ENCODE peak calls at places on chromosome 5, in seven cellular contexts. One of them, this sample, is unnamed.

GRCh38 chr5:52844885-52845284 is 57.2 kb downstream of the ITGA1 start:
- DNase-seq in dorsolateral prefrontal cortex: no peak
- DNase-seq in PC-3: no peak
- DNase-seq in endodermal cell: no peak
- DNase-seq in SK-N-SH: no peak
- DNase-seq in thoracic aorta: no peak
- DNase-seq in lung: no peak
- DNase-seq in this sample: no peak

GRCh38 chr5:75706775-75707174 is 10.5 kb downstream of the POC5 start:
- DNase-seq in endodermal cell: no peak
- DNase-seq in SK-N-SH: no peak
- DNase-seq in PC-3: no peak
- DNase-seq in dorsolateral prefrontal cortex: no peak
- DNase-seq in thoracic aorta: no peak
- DNase-seq in lung: no peak
- DNase-seq in this sample: no peak

GRCh38 chr5:75234251-75234650 is 2.4 kb downstream of the ANKRD31 start:
- DNase-seq in thoracic aorta: no peak
- DNase-seq in endodermal cell: no peak
- DNase-seq in PC-3: no peak
- DNase-seq in lung: no peak
- DNase-seq in dorsolateral prefrontal cortex: no peak
- DNase-seq in SK-N-SH: no peak
- DNase-seq in this sample: no peak

GRCh38 chr5:179150011-179150410 is 89.8 kb downstream of the ZNF354C start:
- DNase-seq in thoracic aorta: no peak
- DNase-seq in SK-N-SH: no peak
- DNase-seq in endodermal cell: no peak
- DNase-seq in dorsolateral prefrontal cortex: no peak
- DNase-seq in PC-3: no peak
- DNase-seq in lung: no peak
- DNase-seq in this sample: no peak

GRCh38 chr5:33371660-33372059 is 69.1 kb upstream of the TARS1 start:
- DNase-seq in endodermal cell: no peak
- DNase-seq in lung: no peak
- DNase-seq in dorsolateral prefrontal cortex: no peak
- DNase-seq in SK-N-SH: no peak
- DNase-seq in thoracic aorta: no peak
- DNase-seq in PC-3: no peak
- DNase-seq in this sample: no peak

GRCh38 chr5:64190562-64191306 is 25.1 kb downstream of the RNF180 start:
- DNase-seq in lung: no peak
- DNase-seq in dorsolateral prefrontal cortex: no peak
- DNase-seq in SK-N-SH: no peak
- DNase-seq in endodermal cell: no peak
- DNase-seq in PC-3: no peak
- DNase-seq in thoracic aorta: no peak
- DNase-seq in this sample: no peak

GRCh38 chr5:177403194-177403825 is 2.8 kb upstream of the PFN3 start:
- DNase-seq in dorsolateral prefrontal cortex: no peak
- DNase-seq in thoracic aorta: no peak
- DNase-seq in SK-N-SH: no peak
- DNase-seq in endodermal cell: peak
- DNase-seq in lung: no peak
- DNase-seq in PC-3: peak
- DNase-seq in this sample: no peak

GRCh38 chr5:23352437-23352836 is 155.0 kb upstream of the PRDM9 start:
- DNase-seq in endodermal cell: peak
- DNase-seq in lung: no peak
- DNase-seq in PC-3: peak
- DNase-seq in SK-N-SH: no peak
- DNase-seq in dorsolateral prefrontal cortex: no peak
- DNase-seq in thoracic aorta: no peak
- DNase-seq in this sample: peak

GRCh38 chr5:143605403-143606005 is 202.0 kb upstream of the NR3C1 start:
- DNase-seq in SK-N-SH: no peak
- DNase-seq in endodermal cell: no peak
- DNase-seq in PC-3: peak
- DNase-seq in dorsolateral prefrontal cortex: no peak
- DNase-seq in lung: peak
- DNase-seq in thoracic aorta: no peak
- DNase-seq in this sample: no peak

GRCh38 chr5:138386290-138386689 is 33.8 kb downstream of the KDM3B start:
- DNase-seq in thoracic aorta: no peak
- DNase-seq in PC-3: no peak
- DNase-seq in dorsolateral prefrontal cortex: peak
- DNase-seq in endodermal cell: peak
- DNase-seq in lung: no peak
- DNase-seq in SK-N-SH: no peak
- DNase-seq in this sample: no peak

GRCh38 chr5:142915840-142916424 is 145.8 kb downstream of the ARHGAP26 start:
- DNase-seq in endodermal cell: peak
- DNase-seq in thoracic aorta: no peak
- DNase-seq in SK-N-SH: peak
- DNase-seq in dorsolateral prefrontal cortex: no peak
- DNase-seq in lung: no peak
- DNase-seq in PC-3: peak
- DNase-seq in this sample: peak

GRCh38 chr5:1840741-1841521 is 39.7 kb downstream of the NDUFS6 start:
- DNase-seq in dorsolateral prefrontal cortex: no peak
- DNase-seq in SK-N-SH: peak
- DNase-seq in thoracic aorta: no peak
- DNase-seq in endodermal cell: peak
- DNase-seq in PC-3: no peak
- DNase-seq in lung: no peak
- DNase-seq in this sample: no peak

GRCh38 chr5:58582004-58582403 is 871 bp upstream of the RAB3C start:
- DNase-seq in lung: no peak
- DNase-seq in dorsolateral prefrontal cortex: no peak
- DNase-seq in thoracic aorta: no peak
- DNase-seq in endodermal cell: peak
- DNase-seq in PC-3: no peak
- DNase-seq in SK-N-SH: peak
- DNase-seq in this sample: no peak

GRCh38 chr5:113678924-113679575 is 165.6 kb downstream of the YTHDC2 start:
- DNase-seq in endodermal cell: peak
- DNase-seq in dorsolateral prefrontal cortex: no peak
- DNase-seq in lung: no peak
- DNase-seq in SK-N-SH: peak
- DNase-seq in PC-3: peak
- DNase-seq in thoracic aorta: no peak
- DNase-seq in this sample: peak

GRCh38 chr5:120405291-120405864 is 58.7 kb upstream of the PRR16 start:
- DNase-seq in SK-N-SH: no peak
- DNase-seq in dorsolateral prefrontal cortex: no peak
- DNase-seq in PC-3: peak
- DNase-seq in lung: no peak
- DNase-seq in thoracic aorta: no peak
- DNase-seq in endodermal cell: no peak
- DNase-seq in this sample: no peak

GRCh38 chr5:138352071-138352721 is at the start of gene KDM3B:
- DNase-seq in PC-3: peak
- DNase-seq in SK-N-SH: peak
- DNase-seq in lung: peak
- DNase-seq in dorsolateral prefrontal cortex: peak
- DNase-seq in endodermal cell: peak
- DNase-seq in thoracic aorta: no peak
- DNase-seq in this sample: peak

GRCh38 chr5:57176350-57176857 is 2.5 kb downstream of the GPBP1 start:
- DNase-seq in dorsolateral prefrontal cortex: no peak
- DNase-seq in PC-3: peak
- DNase-seq in lung: no peak
- DNase-seq in SK-N-SH: no peak
- DNase-seq in thoracic aorta: no peak
- DNase-seq in endodermal cell: no peak
- DNase-seq in this sample: no peak

GRCh38 chr5:133927616-133928180 is 40.7 kb downstream of the C5orf15 start:
- DNase-seq in dorsolateral prefrontal cortex: no peak
- DNase-seq in thoracic aorta: no peak
- DNase-seq in SK-N-SH: no peak
- DNase-seq in lung: no peak
- DNase-seq in PC-3: no peak
- DNase-seq in endodermal cell: no peak
- DNase-seq in this sample: no peak

GRCh38 chr5:122699226-122699625 is 75.7 kb upstream of the SNX2 start:
- DNase-seq in lung: no peak
- DNase-seq in thoracic aorta: no peak
- DNase-seq in SK-N-SH: no peak
- DNase-seq in PC-3: no peak
- DNase-seq in dorsolateral prefrontal cortex: no peak
- DNase-seq in endodermal cell: no peak
- DNase-seq in this sample: no peak

GRCh38 chr5:133155326-133155969 is 103.6 kb downstream of the HSPA4 start:
- DNase-seq in lung: no peak
- DNase-seq in dorsolateral prefrontal cortex: no peak
- DNase-seq in endodermal cell: no peak
- DNase-seq in thoracic aorta: no peak
- DNase-seq in PC-3: no peak
- DNase-seq in SK-N-SH: no peak
- DNase-seq in this sample: no peak

GRCh38 chr5:112787261-112787660 is 49.6 kb downstream of the APC start:
- DNase-seq in endodermal cell: no peak
- DNase-seq in SK-N-SH: no peak
- DNase-seq in thoracic aorta: no peak
- DNase-seq in dorsolateral prefrontal cortex: no peak
- DNase-seq in lung: no peak
- DNase-seq in PC-3: peak
- DNase-seq in this sample: no peak

GRCh38 chr5:76542887-76543690 is 80.1 kb downstream of the F2RL2 start:
- DNase-seq in thoracic aorta: no peak
- DNase-seq in endodermal cell: no peak
- DNase-seq in SK-N-SH: no peak
- DNase-seq in PC-3: no peak
- DNase-seq in lung: no peak
- DNase-seq in dorsolateral prefrontal cortex: no peak
- DNase-seq in this sample: no peak

GRCh38 chr5:151063590-151063989 is 17.2 kb downstream of the TNIP1 start:
- DNase-seq in lung: no peak
- DNase-seq in endodermal cell: no peak
- DNase-seq in SK-N-SH: no peak
- DNase-seq in dorsolateral prefrontal cortex: no peak
- DNase-seq in PC-3: no peak
- DNase-seq in thoracic aorta: no peak
- DNase-seq in this sample: no peak

GRCh38 chr5:77778398-77778797 is 2.3 kb upstream of the TBCA start:
- DNase-seq in SK-N-SH: no peak
- DNase-seq in PC-3: no peak
- DNase-seq in dorsolateral prefrontal cortex: no peak
- DNase-seq in thoracic aorta: no peak
- DNase-seq in endodermal cell: no peak
- DNase-seq in lung: no peak
- DNase-seq in this sample: no peak

DNA sequence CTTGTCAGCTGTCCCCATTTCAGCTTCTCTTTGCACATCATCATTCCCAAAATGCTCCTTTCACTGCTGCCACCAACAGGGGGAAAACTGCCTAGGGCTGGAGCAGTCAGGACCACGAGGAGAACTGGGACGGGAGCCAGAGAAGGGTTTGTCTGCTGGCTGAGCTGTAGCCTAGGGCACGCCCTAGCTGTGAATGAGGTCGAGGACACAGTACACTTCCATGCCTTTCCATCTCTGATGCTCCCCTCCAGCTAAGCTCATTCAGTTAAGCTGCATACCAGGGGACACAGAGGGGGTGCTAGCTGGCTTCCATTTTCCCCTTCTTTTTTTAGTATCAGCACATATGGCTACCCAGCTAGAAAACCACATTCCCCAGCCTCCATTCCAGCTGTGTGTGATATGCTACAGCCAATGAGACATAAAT is 64.7 kb downstream of the STK10 start:
- DNase-seq in thoracic aorta: no peak
- DNase-seq in SK-N-SH: peak
- DNase-seq in dorsolateral prefrontal cortex: peak
- DNase-seq in endodermal cell: peak
- DNase-seq in PC-3: peak
- DNase-seq in lung: peak
- DNase-seq in this sample: no peak
- TF ChIP-seq CTCF in thoracic aorta: no peak
- TF ChIP-seq CTCF in SK-N-SH: no peak
- TF ChIP-seq CTCF in dorsolateral prefrontal cortex: peak
- TF ChIP-seq CTCF in endodermal cell: peak
- TF ChIP-seq CTCF in PC-3: peak
- TF ChIP-seq CTCF in lung: peak
- TF ChIP-seq CTCF in this sample: no peak

GRCh38 chr5:73303139-73304079 is 130.4 kb downstream of the TMEM174 start:
- DNase-seq in endodermal cell: peak
- DNase-seq in dorsolateral prefrontal cortex: no peak
- DNase-seq in PC-3: no peak
- DNase-seq in lung: no peak
- DNase-seq in thoracic aorta: no peak
- DNase-seq in SK-N-SH: peak
- DNase-seq in this sample: no peak
- TF ChIP-seq CTCF in endodermal cell: peak
- TF ChIP-seq CTCF in dorsolateral prefrontal cortex: no peak
- TF ChIP-seq CTCF in PC-3: no peak
- TF ChIP-seq CTCF in lung: no peak
- TF ChIP-seq CTCF in thoracic aorta: no peak
- TF ChIP-seq CTCF in SK-N-SH: peak
- TF ChIP-seq CTCF in this sample: no peak

DNA sequence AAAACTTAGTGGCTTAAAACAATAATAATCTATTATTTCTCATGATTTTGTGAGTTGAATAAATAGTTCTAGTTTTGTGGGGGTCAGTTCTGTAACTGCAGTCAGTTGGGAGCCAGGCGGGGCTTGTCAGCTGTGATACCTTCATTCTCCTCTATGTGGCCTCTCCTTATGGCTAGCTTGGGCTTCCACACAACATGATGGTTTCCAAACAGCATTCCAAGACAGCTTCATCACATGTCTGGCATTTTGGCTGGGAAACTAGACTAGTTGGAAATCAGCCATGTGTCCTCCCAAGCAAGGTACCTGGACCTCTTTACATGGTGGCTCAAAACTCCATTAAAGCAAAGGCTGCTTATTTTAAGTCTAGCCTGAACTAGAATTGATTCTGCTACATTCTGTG is 61.4 kb upstream of the RANBP3L start:
- DNase-seq in SK-N-SH: no peak
- DNase-seq in dorsolateral prefrontal cortex: no peak
- DNase-seq in thoracic aorta: no peak
- DNase-seq in lung: no peak
- DNase-seq in PC-3: peak
- DNase-seq in endodermal cell: peak
- DNase-seq in this sample: no peak
- TF ChIP-seq CTCF in SK-N-SH: no peak
- TF ChIP-seq CTCF in dorsolateral prefrontal cortex: no peak
- TF ChIP-seq CTCF in thoracic aorta: peak
- TF ChIP-seq CTCF in lung: no peak
- TF ChIP-seq CTCF in PC-3: peak
- TF ChIP-seq CTCF in endodermal cell: peak
- TF ChIP-seq CTCF in this sample: no peak

DNA sequence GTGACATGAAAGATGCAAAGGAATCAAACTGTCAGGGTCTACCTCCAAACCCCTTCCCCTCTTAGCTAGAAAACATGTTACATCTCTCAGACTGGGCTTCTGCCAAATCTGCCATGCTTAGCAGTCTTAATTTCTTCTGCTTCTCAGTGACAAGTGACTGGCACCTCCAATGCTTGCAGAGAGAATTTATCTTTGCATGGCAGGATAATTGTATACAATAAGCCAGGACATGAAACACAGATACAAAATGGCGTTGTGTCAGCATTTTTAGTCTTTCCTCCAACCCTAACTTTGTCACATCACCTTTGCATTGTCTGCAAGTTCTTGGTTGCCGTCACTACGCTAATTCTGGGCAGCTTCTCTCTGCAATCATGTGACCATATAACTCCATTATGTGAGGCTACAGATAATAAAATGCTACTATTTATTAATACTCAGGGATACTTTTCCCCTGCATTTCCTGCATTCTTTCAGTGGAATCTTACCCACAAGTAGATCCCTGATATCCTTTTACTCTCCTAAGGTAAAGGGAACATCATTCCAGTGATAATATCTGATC is 89.8 kb downstream of the PLCXD3 start:
- DNase-seq in PC-3: no peak
- DNase-seq in endodermal cell: no peak
- DNase-seq in dorsolateral prefrontal cortex: no peak
- DNase-seq in SK-N-SH: no peak
- DNase-seq in thoracic aorta: no peak
- DNase-seq in lung: no peak
- DNase-seq in this sample: no peak
- TF ChIP-seq CTCF in PC-3: no peak
- TF ChIP-seq CTCF in endodermal cell: no peak
- TF ChIP-seq CTCF in dorsolateral prefrontal cortex: no peak
- TF ChIP-seq CTCF in SK-N-SH: no peak
- TF ChIP-seq CTCF in thoracic aorta: no peak
- TF ChIP-seq CTCF in lung: no peak
- TF ChIP-seq CTCF in this sample: no peak